ENCODE peak calls at places on chromosome 1, in six cellular contexts. Q, V, L, G, T and E are unnamed samples.

GRCh38 chr1:154404984-154405761 is at the start of gene IL6R:
- DNase-seq in Q (peak; percentile 86), V (peak; percentile 93), L (peak; percentile 63), G (peak; percentile 83), T (peak; percentile 97), E (peak; percentile 99)

GRCh38 chr1:8363764-8364301 is 45.9 kb downstream of the SLC45A1 start:
- DNase-seq in Q (no peak), V (no peak), L (no peak), G (no peak), T (no peak), E (no peak)

GRCh38 chr1:61244114-61244513 is 161.8 kb downstream of the NFIA start:
- DNase-seq in Q (no peak), V (peak; percentile 19), L (no peak), G (no peak), T (peak; percentile 16), E (no peak)

GRCh38 chr1:42723511-42723910 is 16.5 kb downstream of the CLDN19 start:
- DNase-seq in Q (no peak), V (no peak), L (no peak), G (peak; percentile 37), T (no peak), E (peak; percentile 91)

GRCh38 chr1:237736372-237737029 is 154.2 kb downstream of the ZP4 start:
- DNase-seq in Q (peak; percentile 33), V (peak; percentile 1), L (no peak), G (peak; percentile 50), T (no peak), E (peak; percentile 47)

GRCh38 chr1:76269175-76269574 is 194.6 kb downstream of the ST6GALNAC3 start:
- DNase-seq in Q (no peak), V (peak; percentile 49), L (no peak), G (no peak), T (peak; percentile 71), E (peak; percentile 30)

GRCh38 chr1:244388961-244389360 is 62.7 kb downstream of the ADSS2 start:
- DNase-seq in Q (no peak), V (peak; percentile 54), L (no peak), G (no peak), T (peak; percentile 48), E (no peak)

GRCh38 chr1:18951818-18952391 is 4.6 kb downstream of the IFFO2 start:
- DNase-seq in Q (no peak), V (no peak), L (no peak), G (no peak), T (peak; percentile 81), E (peak; percentile 56)

GRCh38 chr1:6198646-6199297 is 623 bp downstream of the RPL22 start:
- DNase-seq in Q (no peak), V (no peak), L (no peak), G (no peak), T (peak; percentile 44), E (no peak)

GRCh38 chr1:30775433-30775975 is 17.9 kb upstream of the LAPTM5 start:
- DNase-seq in Q (no peak), V (no peak), L (no peak), G (no peak), T (no peak), E (no peak)

GRCh38 chr1:223023863-223024262 is 119.2 kb downstream of the TLR5 start:
- DNase-seq in Q (no peak), V (no peak), L (no peak), G (no peak), T (no peak), E (no peak)
- H3K23ac ChIP-seq in Q (no peak overlapping the region), V (no peak overlapping the region), L (no peak overlapping the region), G (no peak overlapping the region), T (no peak overlapping the region), E (no peak overlapping the region)

DNA sequence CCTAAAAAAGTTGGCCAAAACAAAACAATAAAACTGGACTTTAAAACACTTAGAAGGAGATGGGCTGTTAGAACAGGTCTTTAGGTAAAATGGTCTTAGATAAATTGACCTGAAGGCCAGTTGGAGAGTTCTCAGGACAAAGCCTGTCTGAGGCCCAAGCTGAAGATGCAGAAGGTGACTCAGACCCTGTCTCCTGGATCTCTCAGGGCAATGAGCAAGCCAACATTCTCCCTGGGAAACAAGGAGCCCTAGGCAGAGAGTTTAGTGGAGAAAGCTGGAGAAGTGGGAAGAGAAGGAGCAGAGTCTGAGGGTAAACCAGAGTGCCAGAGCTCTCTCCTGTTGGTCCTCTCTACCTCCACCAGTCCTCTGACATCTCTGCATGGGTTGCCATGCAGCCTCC is 70.1 kb downstream of the FCRL5 start:
- DNase-seq in Q (no peak), V (no peak), L (no peak), G (no peak), T (no peak), E (no peak)
- H4K91ac ChIP-seq in Q (no peak overlapping the region), V (no peak overlapping the region), L (no peak overlapping the region), G (no peak overlapping the region), T (no peak overlapping the region), E (no peak overlapping the region)

DNA sequence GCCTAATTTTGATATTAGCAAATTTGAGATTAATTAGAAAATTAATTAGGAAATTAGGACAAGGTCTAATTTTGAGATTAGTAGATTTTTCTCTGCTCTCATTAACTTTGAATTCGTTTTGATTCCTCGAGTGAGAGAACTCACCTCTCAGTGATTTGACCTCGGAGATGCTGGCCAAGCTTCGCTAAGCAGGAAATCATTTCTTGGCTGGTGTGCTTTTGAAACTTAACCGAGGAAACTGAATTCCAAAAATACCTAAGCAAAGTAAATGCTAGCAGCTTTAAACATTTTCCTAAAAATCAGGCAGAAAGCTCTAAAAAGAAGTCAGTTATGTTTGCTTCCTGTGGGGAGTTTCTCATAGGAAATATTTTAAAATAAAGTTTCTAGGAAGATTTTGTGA is 34.9 kb downstream of the CDC14A start:
- DNase-seq in Q (no peak), V (peak; percentile 53), L (no peak), G (no peak), T (no peak), E (no peak)
- H2AFZ ChIP-seq in Q (no peak overlapping the region), V (no peak overlapping the region), L (no peak overlapping the region), G (no peak overlapping the region), T (no peak overlapping the region), E (no peak overlapping the region)

GRCh38 chr1:188170446-188170845 is 1341.7 kb downstream of the PLA2G4A start:
- DNase-seq in Q (no peak), V (no peak), L (no peak), G (no peak), T (no peak), E (no peak)
- H3K23ac ChIP-seq in Q (no peak overlapping the region), V (no peak overlapping the region), L (no peak overlapping the region), G (no peak overlapping the region), T (no peak overlapping the region), E (no peak overlapping the region)

DNA sequence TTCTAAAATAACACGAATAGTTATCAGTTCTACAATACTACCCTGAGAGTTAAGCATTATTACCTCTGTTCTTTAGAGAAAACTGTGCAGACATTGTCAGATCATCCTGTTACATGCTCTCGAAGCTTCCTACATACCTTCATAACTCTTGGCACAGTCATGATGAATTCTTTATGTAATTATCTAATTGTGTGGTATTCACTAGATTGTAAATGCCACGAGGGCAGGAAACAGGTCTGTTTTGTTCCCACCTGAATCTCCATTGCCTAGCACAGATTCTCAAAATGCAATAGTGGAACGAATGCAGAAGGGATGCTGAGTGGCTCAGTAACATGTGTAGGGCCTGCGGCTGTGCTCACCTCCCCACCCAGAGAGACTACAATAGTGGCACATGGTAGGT is 3.4 kb downstream of the SYT2 start:
- DNase-seq in Q (no peak), V (no peak), L (no peak), G (no peak), T (no peak), E (peak; percentile 77)
- H4K91ac ChIP-seq in Q (no peak overlapping the region), V (no peak overlapping the region), L (no peak overlapping the region), G (no peak overlapping the region), T (no peak overlapping the region), E (no peak overlapping the region)